ENCODE peak calls at places on chromosomes 6 and 20, in nine cellular contexts. O is progenitor cell of endocrine pancreas, Q is heart left ventricle, E is AG04450, D is transverse colon, S is GM23338, Z is fibroblast of mammary gland, U is ovary, K is retinal pigment epithelial cell. B is an unnamed sample.

GRCh38 chr20:1813101-1813529 is 82.1 kb upstream of the SIRPA start:
- DNase-seq in U (no peak), D (peak), O (no peak), Z (peak), K (peak), Q (peak), E (peak), S (no peak), B (no peak)

GRCh38 chr6:79604583-79605037 is 26.5 kb upstream of the SH3BGRL2 start:
- DNase-seq in D (peak), Z (peak), Q (no peak), S (no peak), K (no peak), U (no peak), O (no peak), E (peak), B (no peak)

GRCh38 chr20:59794555-59794954 is 138.9 kb downstream of the SYCP2 start:
- DNase-seq in Z (no peak), S (no peak), U (no peak), K (no peak), D (no peak), O (no peak), Q (no peak), E (no peak), B (no peak)

GRCh38 chr20:56826971-56827645 is 198.0 kb downstream of the TFAP2C start:
- DNase-seq in O (no peak), S (no peak), Z (peak), E (no peak), U (no peak), K (no peak), D (no peak), Q (no peak), B (no peak)

GRCh38 chr6:2124260-2124709 is 121.1 kb downstream of the GMDS start:
- DNase-seq in O (no peak), U (no peak), D (no peak), K (no peak), Q (peak), E (no peak), S (no peak), Z (peak), B (no peak)

GRCh38 chr6:30770164-30770563 is 25.8 kb upstream of the IER3 start:
- DNase-seq in D (no peak), S (no peak), Q (no peak), O (no peak), K (no peak), E (no peak), U (no peak), Z (peak), B (no peak)

GRCh38 chr6:25630508-25631229 is 21.3 kb upstream of the SCGN start:
- DNase-seq in S (no peak), D (no peak), E (no peak), K (no peak), Q (no peak), Z (no peak), U (no peak), O (no peak), B (no peak)

GRCh38 chr6:43702522-43703440 is 15.2 kb upstream of the MRPS18A start:
- DNase-seq in D (peak), S (peak), Q (peak), K (peak), Z (peak), U (peak), E (peak), O (peak), B (peak)

GRCh38 chr6:166633732-166634535 is 6.9 kb upstream of the RPS6KA2 start:
- DNase-seq in S (no peak), Z (peak), K (no peak), Q (peak), U (no peak), E (no peak), D (no peak), O (no peak), B (no peak)

GRCh38 chr6:25136879-25137278 is 142.3 kb upstream of the CARMIL1 start:
- DNase-seq in E (no peak), K (no peak), O (no peak), U (peak), Z (peak), D (no peak), Q (peak), S (no peak), B (no peak)

GRCh38 chr6:19841181-19841580 is 4.0 kb downstream of the ID4 start:
- DNase-seq in Q (no peak), U (no peak), O (no peak), Z (no peak), K (no peak), E (no peak), D (no peak), S (no peak), B (no peak)

GRCh38 chr6:110949679-110950285 is 8.7 kb upstream of the GTF3C6 start:
- DNase-seq in Q (no peak), U (no peak), O (no peak), S (peak), Z (peak), K (no peak), E (no peak), D (no peak), B (no peak)

GRCh38 chr6:47967843-47968242 is 143.2 kb downstream of the PTCHD4 start:
- DNase-seq in D (no peak), K (no peak), Z (peak), E (no peak), Q (no peak), S (no peak), O (no peak), U (no peak), B (no peak)

GRCh38 chr20:59602546-59603080 is 1.7 kb upstream of the PHACTR3 start:
- DNase-seq in K (no peak), Q (no peak), D (no peak), E (no peak), O (no peak), S (no peak), U (no peak), Z (no peak), B (no peak)

GRCh38 chr6:71012871-71013456 is 56.1 kb upstream of the B3GAT2 start:
- DNase-seq in D (no peak), S (peak), K (peak), U (no peak), O (no peak), Q (peak), Z (peak), E (no peak), B (no peak)

GRCh38 chr20:33130553-33130952 is 37.4 kb upstream of the BPIFA2 start:
- DNase-seq in Q (no peak), Z (peak), D (no peak), O (no peak), K (no peak), U (no peak), S (no peak), E (no peak), B (no peak)

GRCh38 chr6:126640356-126640755 is 300.4 kb downstream of the CENPW start:
- DNase-seq in E (no peak), K (no peak), U (no peak), S (no peak), Q (no peak), Z (no peak), O (no peak), D (no peak), B (no peak)

GRCh38 chr6:143006787-143007186 is 53.9 kb upstream of the AIG1 start:
- DNase-seq in S (no peak), K (no peak), Q (no peak), O (no peak), Z (no peak), E (no peak), U (no peak), D (no peak), B (no peak)

GRCh38 chr6:147154454-147154853 is 49.8 kb upstream of the STXBP5 start:
- DNase-seq in Z (peak), O (no peak), S (no peak), Q (no peak), E (no peak), D (no peak), U (no peak), K (no peak), B (no peak)

GRCh38 chr6:29941006-29941405 is 1.3 kb upstream of the HLA-A start:
- DNase-seq in D (no peak), U (no peak), Z (peak), S (no peak), Q (no peak), O (no peak), E (no peak), K (no peak), B (no peak)

GRCh38 chr6:64874776-64875175 is 832.2 kb downstream of the EYS start:
- DNase-seq in E (no peak), O (no peak), K (no peak), U (no peak), D (no peak), S (no peak), Q (no peak), Z (peak), B (no peak)

GRCh38 chr20:38256966-38257365 is 3.6 kb downstream of the KIAA1755 start:
- DNase-seq in Z (no peak), K (no peak), U (no peak), E (no peak), D (no peak), S (no peak), Q (no peak), O (no peak), B (no peak)

GRCh38 chr6:45476341-45476740 is 98.6 kb upstream of the SUPT3H start:
- DNase-seq in S (no peak), O (no peak), K (no peak), U (no peak), D (no peak), Q (no peak), E (no peak), Z (no peak), B (no peak)

GRCh38 chr6:110875548-110876169 is 1.1 kb downstream of the AMD1 start:
- DNase-seq in O (peak), U (peak), Q (peak), S (peak), K (peak), E (no peak), D (peak), Z (no peak), B (peak)

GRCh38 chr6:14985366-14985765 is 260.5 kb upstream of the JARID2 start:
- DNase-seq in Q (no peak), E (no peak), K (no peak), S (no peak), Z (no peak), D (no peak), O (no peak), U (no peak), B (no peak)

GRCh38 chr6:160167547-160168391 is 46.2 kb downstream of the SLC22A1 start:
- DNase-seq in K (no peak), D (peak), S (no peak), E (no peak), O (no peak), Q (no peak), U (no peak), Z (no peak), B (no peak)

GRCh38 chr20:51586005-51586440 is 43.5 kb upstream of the NFATC2 start:
- DNase-seq in Z (peak), D (no peak), O (no peak), K (no peak), S (no peak), E (no peak), U (no peak), Q (no peak), B (no peak)

GRCh38 chr20:11754451-11754850 is 163.2 kb upstream of the BTBD3 start:
- DNase-seq in E (no peak), Z (no peak), U (no peak), Q (no peak), D (no peak), K (no peak), S (peak), O (no peak), B (no peak)

GRCh38 chr6:155030148-155030720 is 35.1 kb downstream of the TIAM2 start:
- DNase-seq in S (no peak), U (no peak), Z (peak), D (no peak), K (peak), Q (no peak), O (no peak), E (no peak), B (no peak)

DNA sequence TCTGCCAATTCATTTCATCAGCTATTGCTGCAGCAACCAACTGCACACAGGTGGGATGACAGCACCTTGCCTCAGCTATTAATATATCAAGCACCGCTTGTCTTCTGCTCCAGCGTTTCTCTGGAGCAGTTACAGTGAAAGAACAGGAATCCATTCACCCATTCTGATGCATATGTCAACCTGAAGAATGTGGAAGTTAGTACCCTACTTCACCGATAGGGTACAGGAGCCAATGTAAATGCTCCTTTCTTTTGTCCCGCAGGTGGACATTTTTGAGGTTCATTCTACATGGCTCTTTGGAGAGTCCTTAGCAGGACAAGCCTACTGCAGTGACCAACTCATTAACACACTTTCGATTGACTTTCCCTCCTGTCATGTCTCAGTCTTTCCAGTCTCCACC is 139.9 kb upstream of the PRND start:
- DNase-seq in U (no peak), K (no peak), Z (no peak), Q (no peak), O (no peak), E (no peak), D (no peak), S (peak), B (no peak)
- TF ChIP-seq CTCF in U (no peak), K (peak), Z (peak), Q (no peak), O (peak), E (no peak), D (no peak), S (peak), B (no peak)

DNA sequence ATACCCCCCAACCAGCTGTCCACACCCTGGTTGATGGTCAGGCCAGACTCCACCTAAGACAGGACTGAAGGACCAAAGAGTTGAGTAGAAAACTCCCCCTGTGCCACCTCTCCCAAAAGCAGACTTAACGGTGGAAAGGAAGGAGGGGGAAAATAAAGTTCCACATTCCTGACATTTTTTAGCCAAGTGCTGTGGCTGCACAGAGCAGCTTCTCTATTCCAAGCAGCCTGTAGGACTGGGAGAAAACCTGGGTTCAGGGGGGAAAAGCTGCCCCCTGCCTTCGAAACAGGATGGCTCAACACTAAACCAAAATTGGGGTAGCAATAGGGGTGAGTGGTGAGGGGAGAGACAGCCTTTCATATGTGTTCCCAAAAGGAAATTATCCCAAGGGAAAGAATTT is 3.6 kb downstream of the TRAM2 start:
- DNase-seq in D (no peak), E (no peak), Q (no peak), Z (no peak), O (no peak), S (peak), U (no peak), K (no peak), B (no peak)
- TF ChIP-seq CTCF in D (no peak), E (no peak), Q (no peak), Z (peak), O (no peak), S (peak), U (no peak), K (peak), B (no peak)

GRCh38 chr20:22472386-22472785 is 112.0 kb downstream of the FOXA2 start:
- DNase-seq in O (no peak), Z (no peak), D (no peak), Q (no peak), U (no peak), S (peak), K (no peak), E (no peak), B (no peak)

GRCh38 chr20:22471156-22471836 is 113.1 kb downstream of the FOXA2 start:
- DNase-seq in K (no peak), Z (no peak), Q (no peak), E (no peak), O (no peak), S (no peak), U (no peak), D (peak), B (no peak)

GRCh38 chr20:22473293-22473692 is 111.1 kb downstream of the FOXA2 start:
- DNase-seq in O (no peak), U (no peak), Q (no peak), Z (no peak), K (no peak), D (no peak), S (peak), E (no peak), B (no peak)

GRCh38 chr20:22475662-22476061 is 108.7 kb downstream of the FOXA2 start:
- DNase-seq in U (no peak), D (no peak), S (no peak), K (no peak), E (no peak), Z (no peak), O (no peak), Q (no peak), B (no peak)

DNA sequence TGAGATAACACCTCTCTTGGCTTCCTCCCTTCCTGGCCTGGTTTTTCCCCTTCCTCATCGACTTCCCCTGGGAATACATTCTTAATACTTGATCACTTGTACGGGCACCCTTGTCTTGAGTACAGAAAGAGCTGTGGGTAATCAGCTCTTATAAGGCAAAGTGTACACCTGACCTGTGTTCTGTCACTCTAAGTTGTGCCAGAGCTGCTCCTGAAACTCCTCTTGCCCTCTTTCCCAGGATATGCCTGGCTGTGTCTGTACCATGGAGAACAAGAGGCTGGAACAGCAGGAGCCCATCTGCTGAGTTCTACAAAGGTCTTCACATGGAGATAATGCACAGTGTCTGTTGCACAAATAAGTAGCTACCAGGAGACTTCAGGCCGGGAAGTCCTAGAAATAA is 110.2 kb downstream of the FOXA2 start:
- DNase-seq in Q (no peak), K (no peak), S (no peak), E (no peak), U (no peak), O (no peak), Z (no peak), D (no peak), B (no peak)
- TF ChIP-seq CTCF in Q (no peak), K (no peak), S (no peak), E (no peak), U (no peak), O (no peak), Z (no peak), D (no peak), B (no peak)

DNA sequence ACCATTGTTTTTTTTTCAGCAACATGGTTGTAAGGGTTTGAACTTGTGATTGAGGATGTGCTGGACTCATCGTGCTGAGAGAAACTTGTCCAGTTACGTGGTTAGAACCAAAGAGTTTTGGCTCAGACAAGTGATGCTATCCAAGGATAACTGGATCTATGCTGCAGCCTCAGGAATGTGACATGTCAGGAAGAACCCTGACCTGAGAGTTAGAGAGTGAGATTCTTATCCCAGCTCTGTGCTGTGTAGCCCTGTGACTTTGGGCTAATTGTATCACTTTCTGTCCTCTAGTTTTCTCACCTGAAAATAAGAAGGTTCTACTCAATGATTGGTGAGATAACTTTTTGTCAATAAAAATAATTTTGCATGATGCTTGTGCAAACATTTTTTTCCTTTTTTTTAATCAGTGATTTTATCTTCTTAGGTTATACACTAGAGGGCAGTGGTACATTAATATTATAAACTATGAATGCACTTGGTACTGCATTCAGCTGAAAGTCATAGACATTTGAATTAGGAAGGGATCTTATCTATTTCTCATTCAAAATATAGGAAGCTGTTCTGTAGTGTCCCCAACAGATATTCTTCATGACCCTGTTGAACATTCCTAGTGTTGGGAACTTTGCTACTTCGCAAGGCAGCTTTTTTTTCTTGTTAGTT is 141.1 kb downstream of the RNF144B start:
- DNase-seq in O (no peak), Q (no peak), D (no peak), S (peak), E (no peak), K (no peak), Z (peak), U (no peak), B (no peak)
- TF ChIP-seq CTCF in O (peak), Q (no peak), D (peak), S (peak), E (peak), K (peak), Z (peak), U (no peak), B (no peak)

GRCh38 chr6:132418566-132418965 is 17.3 kb upstream of the MOXD1 start:
- DNase-seq in S (no peak), E (no peak), Z (no peak), D (no peak), U (no peak), Q (no peak), K (no peak), O (no peak), B (no peak)
- TF ChIP-seq CTCF in S (no peak), E (no peak), Z (no peak), D (no peak), U (no peak), Q (no peak), K (no peak), O (no peak), B (no peak)

GRCh38 chr6:119978274-119978889 is 628.8 kb upstream of the MAN1A1 start:
- DNase-seq in D (no peak), O (no peak), Q (no peak), K (no peak), Z (peak), S (peak), U (no peak), E (no peak), B (no peak)
- TF ChIP-seq CTCF in D (peak), O (peak), Q (peak), K (peak), Z (peak), S (peak), U (no peak), E (peak), B (peak)

DNA sequence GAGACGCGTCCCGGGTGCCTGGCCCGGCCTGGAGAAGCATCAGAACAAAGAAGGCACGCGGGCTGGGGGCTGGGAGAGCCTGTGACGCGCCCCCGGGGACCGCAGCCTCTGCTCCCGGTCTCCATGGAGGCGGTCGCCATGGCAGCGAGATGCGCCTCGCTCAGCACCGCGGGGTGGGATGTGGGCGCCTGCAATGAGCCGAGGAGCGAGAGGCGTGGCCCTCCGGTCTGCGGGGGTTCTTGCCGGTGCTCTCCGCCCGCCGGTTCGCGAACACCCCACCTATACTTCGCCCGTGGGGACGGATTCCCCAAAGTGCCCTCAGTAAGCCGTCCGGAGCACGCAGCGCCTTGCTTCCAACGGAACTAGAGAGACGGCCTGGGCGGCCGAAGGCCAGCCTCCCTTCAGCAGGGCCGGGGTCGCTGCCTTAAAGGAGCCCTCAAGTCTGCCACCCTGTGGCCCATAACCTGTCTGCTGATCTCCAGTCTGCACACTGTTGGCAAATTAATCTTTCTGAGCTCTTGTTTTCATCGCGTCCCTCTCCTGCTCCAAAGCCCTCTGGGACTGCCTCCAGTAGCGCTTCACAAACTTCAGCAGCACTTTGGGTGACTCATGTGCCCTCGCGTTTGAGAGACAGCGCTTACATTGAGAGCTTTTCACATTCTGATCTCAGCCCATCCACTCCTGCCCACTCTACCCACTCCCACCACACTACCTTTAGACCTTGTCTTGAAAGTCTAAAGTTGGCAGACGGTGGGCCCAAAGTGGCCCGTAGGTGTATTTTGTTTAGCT is 983 bp upstream of the ADISSP start:
- DNase-seq in Z (peak), D (peak), E (no peak), K (peak), O (peak), S (peak), Q (peak), U (peak), B (peak)
- TF ChIP-seq CTCF in Z (peak), D (peak), E (peak), K (peak), O (peak), S (peak), Q (peak), U (no peak), B (no peak)

GRCh38 chr20:31604567-31605030 is 490 bp upstream of the ID1 start:
- DNase-seq in U (no peak), K (no peak), D (no peak), Q (no peak), Z (no peak), S (peak), E (no peak), O (no peak), B (no peak)
- TF ChIP-seq CTCF in U (no peak), K (no peak), D (no peak), Q (no peak), Z (no peak), S (no peak), E (no peak), O (no peak), B (no peak)

B was measured in activated B cell treated with CpG ODN at 0.5 μM for 24 hours.